ENCODE peak calls at places on chromosomes 11 and 22, in five cellular contexts. F is heart right ventricle, X is nephron progenitor cell, A is mammary epithelial cell, D is fibroblast of lung. L is an unnamed sample.

GRCh38 chr11:118497831-118498230 is 29.4 kb upstream of the TTC36 start:
- DNase-seq in F (no peak), X (no peak), A (no peak), D (peak; percentile 82), L (peak; percentile 45)

GRCh38 chr22:40819741-40820140 is 595 bp upstream of the SLC25A17 start:
- DNase-seq in F (no peak), X (no peak), A (no peak), D (peak; percentile 15), L (no peak)

GRCh38 chr11:117584056-117584830 is 212.8 kb downstream of the DSCAML1 start:
- DNase-seq in F (no peak), X (no peak), A (no peak), D (peak; percentile 21), L (no peak)

GRCh38 chr11:46308632-46309419 is 31.4 kb downstream of the CREB3L1 start:
- DNase-seq in F (peak; percentile 82), X (peak; percentile 84), A (peak; percentile 38), D (peak; percentile 55), L (no peak)

GRCh38 chr11:130431337-130431773 is 2.9 kb upstream of the ADAMTS8 start:
- DNase-seq in F (peak; percentile 69), X (peak; percentile 90), A (no peak), D (peak; percentile 51), L (no peak)

GRCh38 chr11:65419460-65419772 is 3.2 kb upstream of the NEAT1 start:
- DNase-seq in F (no peak), X (no peak), A (no peak), D (no peak), L (no peak)

GRCh38 chr11:112520293-112520692 is 259.6 kb upstream of the PLET1 start:
- DNase-seq in F (no peak), X (no peak), A (no peak), D (no peak), L (no peak)

GRCh38 chr22:41596776-41597634 is 7.4 kb upstream of the PMM1 start:
- DNase-seq in F (peak; percentile 64), X (peak; percentile 65), A (peak; percentile 66), D (peak; percentile 37), L (no peak)

GRCh38 chr11:68470304-68470811 is 9.8 kb downstream of the PPP6R3 start:
- DNase-seq in F (no peak), X (no peak), A (no peak), D (no peak), L (no peak)

GRCh38 chr22:43185860-43186261 is 1.1 kb downstream of the TTLL12 start:
- DNase-seq in F (peak; percentile 62), X (peak; percentile 30), A (peak; percentile 23), D (peak; percentile 24), L (no peak)

GRCh38 chr11:14892036-14892556 is at the start of gene CYP2R1:
- DNase-seq in F (peak; percentile 94), X (peak; percentile 79), A (peak; percentile 97), D (peak; percentile 98), L (peak; percentile 90)

GRCh38 chr11:114280696-114281095 is 15.5 kb upstream of the NNMT start:
- DNase-seq in F (peak; percentile 41), X (peak; percentile 75), A (peak; percentile 57), D (peak; percentile 90), L (peak; percentile 79)

GRCh38 chr11:69840371-69841169 is 21.4 kb upstream of the FGF3 start:
- DNase-seq in F (no peak), X (no peak), A (peak; percentile 55), D (no peak), L (no peak)

GRCh38 chr22:30268331-30268730 is 1.7 kb upstream of the OSM start:
- DNase-seq in F (no peak), X (no peak), A (no peak), D (no peak), L (no peak)

GRCh38 chr22:49649166-49649565 is 178.5 kb downstream of the BRD1 start:
- DNase-seq in F (no peak), X (no peak), A (no peak), D (no peak), L (no peak)

GRCh38 chr22:40121463-40121862 is 56.3 kb upstream of the TNRC6B start:
- DNase-seq in F (no peak), X (no peak), A (no peak), D (no peak), L (no peak)

GRCh38 chr11:20368441-20368840 is 4.9 kb downstream of the HTATIP2 start:
- DNase-seq in F (no peak), X (no peak), A (peak; percentile 83), D (peak; percentile 33), L (no peak)

GRCh38 chr11:62479631-62480201 is 60.9 kb downstream of the SCGB1A1 start:
- DNase-seq in F (no peak), X (no peak), A (no peak), D (no peak), L (no peak)

GRCh38 chr11:129694966-129695365 is 120.7 kb upstream of the TMEM45B start:
- DNase-seq in F (no peak), X (no peak), A (peak; percentile 13), D (peak; percentile 13), L (no peak)

GRCh38 chr11:123206671-123207421 is 11.8 kb upstream of the CLMP start:
- DNase-seq in F (no peak), X (peak; percentile 30), A (no peak), D (peak; percentile 16), L (no peak)

GRCh38 chr22:27760474-27760873 is 41.1 kb downstream of the MN1 start:
- DNase-seq in F (no peak), X (no peak), A (no peak), D (no peak), L (no peak)

GRCh38 chr11:1906623-1907423 is 12.7 kb upstream of the TNNT3 start:
- DNase-seq in F (no peak), X (no peak), A (no peak), D (no peak), L (no peak)

GRCh38 chr22:29702931-29703594 is 16.7 kb upstream of the CABP7 start:
- DNase-seq in F (peak; percentile 44), X (no peak), A (no peak), D (no peak), L (no peak)

GRCh38 chr11:66081505-66081904 is 11.4 kb downstream of the PACS1 start:
- DNase-seq in F (peak; percentile 26), X (no peak), A (peak; percentile 77), D (peak; percentile 42), L (no peak)

GRCh38 chr11:132114185-132114584 is 743.8 kb downstream of the NTM start:
- DNase-seq in F (no peak), X (peak; percentile 50), A (no peak), D (no peak), L (no peak)
- TF ChIP-seq CTCF in F (peak; percentile 60), X (peak; percentile 60), A (peak; percentile 34), D (peak; percentile 24), L (peak; percentile 41)

GRCh38 chr22:38506118-38506962 is at the start of gene DDX17:
- DNase-seq in F (peak; percentile 91), X (peak; percentile 94), A (peak; percentile 92), D (peak; percentile 94), L (peak; percentile 88)

GRCh38 chr22:38501797-38502672 is 4.1 kb downstream of the DDX17 start:
- DNase-seq in F (no peak), X (no peak), A (no peak), D (no peak), L (no peak)

GRCh38 chr22:38503021-38503420 is 3.1 kb downstream of the DDX17 start:
- DNase-seq in F (no peak), X (no peak), A (no peak), D (no peak), L (no peak)

GRCh38 chr22:38505595-38506117 is 455 bp downstream of the DDX17 start:
- DNase-seq in F (peak; percentile 87), X (peak; percentile 67), A (peak; percentile 63), D (peak; percentile 60), L (no peak)

GRCh38 chr22:38504731-38505594 is 1.1 kb downstream of the DDX17 start:
- DNase-seq in F (peak; percentile 47), X (peak; percentile 49), A (peak; percentile 54), D (peak; percentile 59), L (no peak)
- TF ChIP-seq CTCF in F (no peak), X (no peak), A (no peak), D (no peak), L (no peak)

DNA sequence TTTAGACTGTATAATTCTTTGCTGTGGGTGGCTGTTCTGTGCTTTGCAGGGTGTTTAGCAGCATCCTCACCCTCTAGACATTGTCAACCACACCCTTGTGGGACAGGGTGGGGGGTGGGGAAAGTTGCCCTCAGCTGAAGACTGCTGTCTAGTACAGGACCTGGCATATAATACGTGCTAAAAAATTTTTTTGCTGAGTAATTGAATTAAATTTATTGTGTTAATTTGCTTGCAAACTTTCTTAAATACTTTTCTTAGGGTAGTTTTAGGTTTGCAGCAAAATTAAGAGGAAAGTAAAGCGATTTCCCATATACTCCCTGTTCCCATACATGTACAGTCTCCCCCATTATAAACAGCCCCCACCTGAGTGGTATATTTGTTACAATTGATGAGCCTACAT is 268.5 kb downstream of the SOX6 start:
- DNase-seq in F (no peak), X (no peak), A (no peak), D (no peak), L (no peak)
- TF ChIP-seq CTCF in F (no peak), X (no peak), A (no peak), D (no peak), L (no peak)

DNA sequence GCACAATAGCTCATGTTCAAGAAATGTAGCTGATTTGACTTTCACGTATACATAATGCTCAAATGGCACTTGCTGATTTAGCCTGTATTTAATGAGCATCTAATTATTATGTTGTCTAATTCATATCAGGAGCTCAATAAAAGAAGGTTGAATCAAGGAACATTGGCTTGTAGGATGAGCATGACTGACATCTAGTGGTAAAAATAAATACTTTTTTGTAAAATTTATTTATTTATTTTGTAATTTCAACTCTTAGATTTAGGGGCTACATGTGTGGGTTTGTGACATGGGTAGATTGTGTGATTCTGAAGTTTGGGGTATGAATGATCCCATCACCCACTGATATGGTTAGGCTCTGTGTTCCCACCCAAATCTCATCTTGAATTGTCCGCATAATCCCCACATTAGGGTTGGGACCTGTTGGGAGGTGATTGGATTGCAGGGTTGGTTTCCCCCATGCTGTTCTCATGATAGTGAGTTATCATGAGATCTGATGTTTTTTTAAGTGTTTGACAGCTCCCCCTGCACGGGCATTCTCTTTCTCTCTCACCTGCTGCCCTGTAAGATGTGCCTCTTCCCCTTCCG is 1.7 kb upstream of the OR52E5 start:
- DNase-seq in F (no peak), X (no peak), A (peak; percentile 6), D (peak; percentile 3), L (no peak)
- TF ChIP-seq CTCF in F (peak; percentile 52), X (peak; percentile 56), A (peak; percentile 24), D (peak; percentile 31), L (peak; percentile 43)